ENCODE peak calls at places on chromosomes 16 and 17, in four cellular contexts. T is GM12878, O is H1, K is HepG2. X is an unnamed sample. For H3K27me3 and H3K9me3, the result is how much of the 10 kb centered on the place peaks cover.

GRCh38 chr17:47686276-47686635 is 7.7 kb upstream of the TBKBP1 start:
- DNase-seq in T (no peak), O (no peak), K (no peak), X (no peak)

GRCh38 chr17:66507103-66507923 is 204.9 kb downstream of the PRKCA start:
- DNase-seq in T (no peak), O (no peak), K (peak), X (no peak)

GRCh38 chr17:73956595-73957465 is 246.6 kb upstream of the RPL38 start:
- DNase-seq in T (no peak), O (peak), K (peak), X (peak)

GRCh38 chr17:69223809-69224208 is 4.8 kb downstream of the ABCA10 start:
- DNase-seq in T (peak), O (no peak), K (peak), X (no peak)

GRCh38 chr16:14436410-14436955 is 193.6 kb downstream of the PARN start:
- DNase-seq in T (no peak), O (no peak), K (no peak), X (no peak)

GRCh38 chr16:554640-555413 is 5.4 kb upstream of the PRR35 start:
- DNase-seq in T (no peak), O (no peak), K (no peak), X (no peak)

GRCh38 chr17:31571124-31571892 is 179.8 kb downstream of the RAB11FIP4 start:
- DNase-seq in T (no peak), O (no peak), K (no peak), X (no peak)

GRCh38 chr17:80969030-80969673 is 22.5 kb upstream of the CHMP6 start:
- DNase-seq in T (no peak), O (no peak), K (no peak), X (no peak)

GRCh38 chr16:84450176-84450865 is 54.1 kb downstream of the MEAK7 start:
- DNase-seq in T (no peak), O (no peak), K (no peak), X (no peak)

GRCh38 chr17:7842950-7843535 is 9.0 kb downstream of the KDM6B start:
- DNase-seq in T (no peak), O (no peak), K (peak), X (no peak)

DNA sequence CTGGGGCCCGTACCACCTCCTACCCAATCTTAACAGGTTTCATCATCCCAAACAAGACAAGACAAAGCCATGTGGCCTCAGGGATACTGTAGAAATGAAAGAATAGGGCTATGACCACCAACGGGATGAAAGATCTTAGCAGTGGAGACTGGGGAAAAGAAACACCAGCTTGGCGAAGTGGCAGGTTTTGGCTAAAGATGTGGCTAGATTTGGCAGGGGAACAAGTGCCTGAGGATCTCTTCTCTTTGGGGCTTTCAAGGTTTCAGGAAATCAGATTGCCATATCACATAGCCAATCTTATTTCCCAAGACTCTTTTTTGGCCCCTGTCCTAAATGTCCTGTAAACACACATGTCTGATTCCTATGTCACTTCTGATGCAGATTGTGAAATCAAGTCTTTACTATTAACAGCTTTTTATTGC is 6.9 kb downstream of the KRT24 start:
- DNase-seq in T (no peak), O (no peak), K (no peak), X (no peak)
- TF ChIP-seq SUZ12 in T (no peak), O (no peak), K (no peak), X (no peak)

GRCh38 chr17:79104898-79105600 is 30.4 kb downstream of the ENGASE start:
- DNase-seq in T (no peak), O (no peak), K (no peak), X (no peak)
- H3K27me3 ChIP-seq in T (under half), O (under half), K (half or more), X (under half)

GRCh38 chr16:53678155-53678554 is 25.5 kb downstream of the RPGRIP1L start:
- DNase-seq in T (no peak), O (no peak), K (no peak), X (no peak)
- H3K9me3 ChIP-seq in T (under half), O (under half), K (under half), X (under half)

DNA sequence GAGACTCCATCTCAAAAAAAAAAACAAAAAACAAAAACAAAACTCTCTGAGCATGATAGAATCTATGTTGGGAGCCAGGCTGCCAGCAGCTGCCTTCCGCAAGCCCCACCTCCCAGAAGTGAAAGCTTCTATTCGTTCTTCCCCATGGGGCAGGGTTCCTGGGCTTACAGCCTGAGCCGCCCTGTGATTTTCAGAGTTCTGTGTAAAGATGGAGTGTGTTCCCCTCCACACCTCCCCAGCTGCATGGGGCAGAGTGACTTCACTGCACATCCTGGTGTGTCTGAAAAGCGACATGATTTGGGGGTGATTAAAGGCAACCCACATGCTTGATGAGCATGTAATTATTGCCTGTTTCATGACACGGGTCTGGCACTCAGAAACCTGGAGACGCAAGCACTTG is 265.7 kb downstream of the ENGASE start:
- DNase-seq in T (peak), O (no peak), K (no peak), X (no peak)
- TF ChIP-seq SUZ12 in T (no peak), O (no peak), K (no peak), X (no peak)

DNA sequence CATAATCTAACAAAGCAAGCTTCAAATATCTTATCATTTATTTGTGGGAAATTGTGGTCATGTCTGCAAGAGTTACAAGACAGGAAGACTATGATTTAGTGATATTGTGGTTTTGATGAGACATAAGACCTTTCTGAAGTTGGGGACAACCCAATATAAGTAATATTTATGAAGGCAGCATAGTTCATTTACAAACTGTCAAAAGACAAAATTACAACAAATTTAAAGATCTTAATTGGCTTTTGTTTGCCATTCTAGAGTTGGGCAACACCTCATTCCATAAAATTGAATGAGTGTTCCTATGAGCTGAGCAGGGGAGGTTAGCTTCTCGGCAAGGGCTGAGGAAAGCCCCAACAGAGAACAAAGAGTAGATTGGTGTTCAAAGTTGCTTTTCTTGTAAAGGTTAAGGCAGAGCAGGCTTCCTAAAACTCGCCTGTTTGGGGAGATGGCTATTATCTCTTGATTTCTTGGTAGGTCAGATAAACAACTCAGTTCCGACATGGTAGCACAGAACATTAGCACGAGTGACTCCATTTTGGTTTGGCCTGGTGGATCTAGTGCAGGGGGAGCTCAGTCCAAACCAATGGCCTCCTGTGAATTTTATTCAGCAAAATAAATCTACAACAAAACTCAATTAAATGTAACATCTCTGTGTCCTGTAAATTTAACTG is 10.9 kb upstream of the MMD start:
- DNase-seq in T (no peak), O (no peak), K (no peak), X (no peak)
- H3K27me3 ChIP-seq in T (under half), O (under half), K (under half), X (under half)

GRCh38 chr17:16551878-16552636 is 16.9 kb downstream of the ZNF287 start:
- DNase-seq in T (no peak), O (no peak), K (no peak), X (no peak)

GRCh38 chr17:16552637-16553045 is 16.4 kb downstream of the ZNF287 start:
- DNase-seq in T (no peak), O (no peak), K (no peak), X (no peak)
- H3K9me3 ChIP-seq in T (under half), O (half or more), K (half or more), X (half or more)

GRCh38 chr16:7946142-7946541 is 613.5 kb downstream of the RBFOX1 start:
- DNase-seq in T (no peak), O (no peak), K (no peak), X (no peak)
- TF ChIP-seq SUZ12 in T (no peak), O (no peak), K (no peak), X (no peak)